ENCODE peak calls at places on chromosome 11, in four cellular contexts. One of them, this sample, is unnamed.

GRCh38 chr11:95108159-95108611 is 18.5 kb downstream of the ENDOD1 start:
- DNase-seq in stimulated activated CD8-positive, alpha-beta memory T cell treated with anti-CD3 and anti-CD28 coated beads, Interleukin-4, amount 100 ng/mL, for 1 hour: no peak
- DNase-seq in foreskin fibroblast: peak
- DNase-seq in Kasumi-1: peak
- DNase-seq in this sample: no peak

GRCh38 chr11:118606844-118607228 is 579 bp upstream of the PHLDB1 start:
- DNase-seq in Kasumi-1: no peak
- DNase-seq in foreskin fibroblast: no peak
- DNase-seq in stimulated activated CD8-positive, alpha-beta memory T cell treated with anti-CD3 and anti-CD28 coated beads, Interleukin-4, amount 100 ng/mL, for 1 hour: no peak
- DNase-seq in this sample: no peak

GRCh38 chr11:1727088-1727690 is 23.2 kb downstream of the IFITM10 start:
- DNase-seq in Kasumi-1: no peak
- DNase-seq in foreskin fibroblast: no peak
- DNase-seq in stimulated activated CD8-positive, alpha-beta memory T cell treated with anti-CD3 and anti-CD28 coated beads, Interleukin-4, amount 100 ng/mL, for 1 hour: no peak
- DNase-seq in this sample: no peak

GRCh38 chr11:46281374-46281831 is 3.9 kb downstream of the CREB3L1 start:
- DNase-seq in Kasumi-1: peak
- DNase-seq in stimulated activated CD8-positive, alpha-beta memory T cell treated with anti-CD3 and anti-CD28 coated beads, Interleukin-4, amount 100 ng/mL, for 1 hour: no peak
- DNase-seq in foreskin fibroblast: peak
- DNase-seq in this sample: peak

GRCh38 chr11:101863361-101863760 is 51.4 kb upstream of the CEP126 start:
- DNase-seq in stimulated activated CD8-positive, alpha-beta memory T cell treated with anti-CD3 and anti-CD28 coated beads, Interleukin-4, amount 100 ng/mL, for 1 hour: no peak
- DNase-seq in Kasumi-1: no peak
- DNase-seq in foreskin fibroblast: peak
- DNase-seq in this sample: peak

GRCh38 chr11:2987881-2988280 is 4.2 kb downstream of the NAP1L4 start:
- DNase-seq in Kasumi-1: no peak
- DNase-seq in stimulated activated CD8-positive, alpha-beta memory T cell treated with anti-CD3 and anti-CD28 coated beads, Interleukin-4, amount 100 ng/mL, for 1 hour: no peak
- DNase-seq in foreskin fibroblast: no peak
- DNase-seq in this sample: no peak

GRCh38 chr11:21897203-21897602 is 295.7 kb upstream of the ANO5 start:
- DNase-seq in foreskin fibroblast: no peak
- DNase-seq in stimulated activated CD8-positive, alpha-beta memory T cell treated with anti-CD3 and anti-CD28 coated beads, Interleukin-4, amount 100 ng/mL, for 1 hour: no peak
- DNase-seq in Kasumi-1: no peak
- DNase-seq in this sample: no peak

GRCh38 chr11:9277176-9277575 is 12.0 kb upstream of the DENND5A start:
- DNase-seq in stimulated activated CD8-positive, alpha-beta memory T cell treated with anti-CD3 and anti-CD28 coated beads, Interleukin-4, amount 100 ng/mL, for 1 hour: no peak
- DNase-seq in foreskin fibroblast: no peak
- DNase-seq in Kasumi-1: no peak
- DNase-seq in this sample: no peak

GRCh38 chr11:46492540-46492939 is 101.0 kb upstream of the CHRM4 start:
- DNase-seq in stimulated activated CD8-positive, alpha-beta memory T cell treated with anti-CD3 and anti-CD28 coated beads, Interleukin-4, amount 100 ng/mL, for 1 hour: no peak
- DNase-seq in foreskin fibroblast: peak
- DNase-seq in Kasumi-1: no peak
- DNase-seq in this sample: no peak

GRCh38 chr11:112292785-112293407 is 32.2 kb upstream of the PLET1 start:
- DNase-seq in foreskin fibroblast: peak
- DNase-seq in Kasumi-1: no peak
- DNase-seq in stimulated activated CD8-positive, alpha-beta memory T cell treated with anti-CD3 and anti-CD28 coated beads, Interleukin-4, amount 100 ng/mL, for 1 hour: no peak
- DNase-seq in this sample: peak

GRCh38 chr11:111105566-111105965 is 140.0 kb upstream of the POU2AF2 start:
- DNase-seq in Kasumi-1: no peak
- DNase-seq in stimulated activated CD8-positive, alpha-beta memory T cell treated with anti-CD3 and anti-CD28 coated beads, Interleukin-4, amount 100 ng/mL, for 1 hour: no peak
- DNase-seq in foreskin fibroblast: peak
- DNase-seq in this sample: no peak

GRCh38 chr11:33636104-33636503 is 64.5 kb downstream of the C11orf91 start:
- DNase-seq in Kasumi-1: no peak
- DNase-seq in foreskin fibroblast: peak
- DNase-seq in stimulated activated CD8-positive, alpha-beta memory T cell treated with anti-CD3 and anti-CD28 coated beads, Interleukin-4, amount 100 ng/mL, for 1 hour: no peak
- DNase-seq in this sample: peak

GRCh38 chr11:115471367-115471766 is 32.8 kb downstream of the CADM1 start:
- DNase-seq in stimulated activated CD8-positive, alpha-beta memory T cell treated with anti-CD3 and anti-CD28 coated beads, Interleukin-4, amount 100 ng/mL, for 1 hour: no peak
- DNase-seq in foreskin fibroblast: no peak
- DNase-seq in Kasumi-1: no peak
- DNase-seq in this sample: no peak

GRCh38 chr11:128497057-128497957 is 90.1 kb downstream of the ETS1 start:
- DNase-seq in stimulated activated CD8-positive, alpha-beta memory T cell treated with anti-CD3 and anti-CD28 coated beads, Interleukin-4, amount 100 ng/mL, for 1 hour: no peak
- DNase-seq in Kasumi-1: no peak
- DNase-seq in foreskin fibroblast: peak
- DNase-seq in this sample: peak

GRCh38 chr11:87743002-87743401 is 432.2 kb downstream of the RAB38 start:
- DNase-seq in stimulated activated CD8-positive, alpha-beta memory T cell treated with anti-CD3 and anti-CD28 coated beads, Interleukin-4, amount 100 ng/mL, for 1 hour: no peak
- DNase-seq in Kasumi-1: peak
- DNase-seq in foreskin fibroblast: no peak
- DNase-seq in this sample: no peak

GRCh38 chr11:100927579-100927978 is 202.0 kb downstream of the PGR start:
- DNase-seq in Kasumi-1: no peak
- DNase-seq in foreskin fibroblast: no peak
- DNase-seq in stimulated activated CD8-positive, alpha-beta memory T cell treated with anti-CD3 and anti-CD28 coated beads, Interleukin-4, amount 100 ng/mL, for 1 hour: no peak
- DNase-seq in this sample: no peak

GRCh38 chr11:13462311-13462927 is 603 bp downstream of the BTBD10 start:
- DNase-seq in foreskin fibroblast: peak
- DNase-seq in stimulated activated CD8-positive, alpha-beta memory T cell treated with anti-CD3 and anti-CD28 coated beads, Interleukin-4, amount 100 ng/mL, for 1 hour: peak
- DNase-seq in Kasumi-1: peak
- DNase-seq in this sample: peak

GRCh38 chr11:95647805-95648379 is 141.7 kb downstream of the FAM76B start:
- DNase-seq in Kasumi-1: no peak
- DNase-seq in stimulated activated CD8-positive, alpha-beta memory T cell treated with anti-CD3 and anti-CD28 coated beads, Interleukin-4, amount 100 ng/mL, for 1 hour: no peak
- DNase-seq in foreskin fibroblast: no peak
- DNase-seq in this sample: no peak

GRCh38 chr11:27456140-27456801 is 16.3 kb downstream of the LGR4 start:
- DNase-seq in Kasumi-1: no peak
- DNase-seq in foreskin fibroblast: peak
- DNase-seq in stimulated activated CD8-positive, alpha-beta memory T cell treated with anti-CD3 and anti-CD28 coated beads, Interleukin-4, amount 100 ng/mL, for 1 hour: no peak
- DNase-seq in this sample: peak

GRCh38 chr11:42249401-42249800 is 789.9 kb upstream of the LRRC4C start:
- DNase-seq in stimulated activated CD8-positive, alpha-beta memory T cell treated with anti-CD3 and anti-CD28 coated beads, Interleukin-4, amount 100 ng/mL, for 1 hour: no peak
- DNase-seq in Kasumi-1: no peak
- DNase-seq in foreskin fibroblast: peak
- DNase-seq in this sample: no peak

GRCh38 chr11:15150507-15150906 is 35.8 kb downstream of the INSC start:
- DNase-seq in stimulated activated CD8-positive, alpha-beta memory T cell treated with anti-CD3 and anti-CD28 coated beads, Interleukin-4, amount 100 ng/mL, for 1 hour: no peak
- DNase-seq in foreskin fibroblast: no peak
- DNase-seq in Kasumi-1: no peak
- DNase-seq in this sample: no peak

This sample was measured in HCEC 1CT.